ENCODE peak calls at places on chromosomes 12 and 14, in six cellular contexts. One of them, this sample, is unnamed.
A peak's percentile ranks its signal among the peaks of the same experiment; 100 is the strongest.

GRCh38 chr12:44000309-44000952 is 164.6 kb downstream of the TMEM117 start:
- DNase-seq in NB4: peak; percentile 64
- DNase-seq in HCT116: peak; percentile 60
- DNase-seq in sigmoid colon: no peak
- DNase-seq in right lobe of liver: peak; percentile 48
- DNase-seq in stomach: no peak
- DNase-seq in this sample: peak; percentile 31

GRCh38 chr14:101980700-101981099 is 16.3 kb downstream of the DYNC1H1 start:
- DNase-seq in NB4: peak; percentile 40
- DNase-seq in HCT116: peak; percentile 73
- DNase-seq in sigmoid colon: peak; percentile 94
- DNase-seq in right lobe of liver: no peak
- DNase-seq in stomach: peak; percentile 73
- DNase-seq in this sample: peak; percentile 74

GRCh38 chr14:105885561-105886320 is 359.4 kb downstream of the TMEM121 start:
- DNase-seq in NB4: no peak
- DNase-seq in HCT116: no peak
- DNase-seq in sigmoid colon: peak; percentile 43
- DNase-seq in right lobe of liver: peak; percentile 39
- DNase-seq in stomach: peak; percentile 16
- DNase-seq in this sample: no peak

GRCh38 chr14:43247877-43248276 is 1259.2 kb downstream of the FSCB start:
- DNase-seq in NB4: no peak
- DNase-seq in HCT116: no peak
- DNase-seq in sigmoid colon: no peak
- DNase-seq in right lobe of liver: no peak
- DNase-seq in stomach: no peak
- DNase-seq in this sample: no peak

GRCh38 chr12:120940799-120941198 is 36.6 kb upstream of the SPPL3 start:
- DNase-seq in NB4: peak; percentile 73
- DNase-seq in HCT116: no peak
- DNase-seq in sigmoid colon: no peak
- DNase-seq in right lobe of liver: no peak
- DNase-seq in stomach: no peak
- DNase-seq in this sample: no peak

GRCh38 chr12:65720739-65721138 is 103.5 kb upstream of the HMGA2 start:
- DNase-seq in NB4: no peak
- DNase-seq in HCT116: no peak
- DNase-seq in sigmoid colon: no peak
- DNase-seq in right lobe of liver: no peak
- DNase-seq in stomach: no peak
- DNase-seq in this sample: no peak

GRCh38 chr14:93891756-93892504 is 35.2 kb upstream of the FAM181A start:
- DNase-seq in NB4: no peak
- DNase-seq in HCT116: no peak
- DNase-seq in sigmoid colon: no peak
- DNase-seq in right lobe of liver: no peak
- DNase-seq in stomach: no peak
- DNase-seq in this sample: no peak

GRCh38 chr14:53167602-53168328 is 14.6 kb upstream of the DDHD1 start:
- DNase-seq in NB4: no peak
- DNase-seq in HCT116: no peak
- DNase-seq in sigmoid colon: no peak
- DNase-seq in right lobe of liver: no peak
- DNase-seq in stomach: no peak
- DNase-seq in this sample: no peak

GRCh38 chr12:41485203-41485602 is 297.1 kb downstream of the PDZRN4 start:
- DNase-seq in NB4: no peak
- DNase-seq in HCT116: no peak
- DNase-seq in sigmoid colon: no peak
- DNase-seq in right lobe of liver: no peak
- DNase-seq in stomach: no peak
- DNase-seq in this sample: no peak

GRCh38 chr12:52687527-52688385 is 7.5 kb upstream of the KRT1 start:
- DNase-seq in NB4: no peak
- DNase-seq in HCT116: peak; percentile 12
- DNase-seq in sigmoid colon: no peak
- DNase-seq in right lobe of liver: no peak
- DNase-seq in stomach: no peak
- DNase-seq in this sample: no peak

GRCh38 chr12:121287267-121287954 is 9.1 kb downstream of the CAMKK2 start:
- DNase-seq in NB4: peak; percentile 35
- DNase-seq in HCT116: no peak
- DNase-seq in sigmoid colon: no peak
- DNase-seq in right lobe of liver: no peak
- DNase-seq in stomach: no peak
- DNase-seq in this sample: no peak

GRCh38 chr12:58148405-58148804 is 207.0 kb downstream of the ATP23 start:
- DNase-seq in NB4: peak; percentile 18
- DNase-seq in HCT116: peak; percentile 6
- DNase-seq in sigmoid colon: no peak
- DNase-seq in right lobe of liver: no peak
- DNase-seq in stomach: no peak
- DNase-seq in this sample: no peak

GRCh38 chr12:75704664-75705063 is 193.3 kb upstream of the KRR1 start:
- DNase-seq in NB4: no peak
- DNase-seq in HCT116: peak; percentile 85
- DNase-seq in sigmoid colon: no peak
- DNase-seq in right lobe of liver: no peak
- DNase-seq in stomach: no peak
- DNase-seq in this sample: no peak

GRCh38 chr14:78933948-78934524 is 763.9 kb downstream of the NRXN3 start:
- DNase-seq in NB4: peak; percentile 31
- DNase-seq in HCT116: no peak
- DNase-seq in sigmoid colon: no peak
- DNase-seq in right lobe of liver: no peak
- DNase-seq in stomach: no peak
- DNase-seq in this sample: no peak

GRCh38 chr14:101495284-101495683 is 66.0 kb upstream of the DIO3 start:
- DNase-seq in NB4: no peak
- DNase-seq in HCT116: no peak
- DNase-seq in sigmoid colon: peak; percentile 36
- DNase-seq in right lobe of liver: peak; percentile 20
- DNase-seq in stomach: peak; percentile 17
- DNase-seq in this sample: no peak

GRCh38 chr12:18375131-18375530 is 113.8 kb downstream of the PIK3C2G start:
- DNase-seq in NB4: no peak
- DNase-seq in HCT116: no peak
- DNase-seq in sigmoid colon: no peak
- DNase-seq in right lobe of liver: no peak
- DNase-seq in stomach: no peak
- DNase-seq in this sample: no peak

GRCh38 chr12:84727964-84728363 is 184.6 kb downstream of the SLC6A15 start:
- DNase-seq in NB4: peak; percentile 18
- DNase-seq in HCT116: no peak
- DNase-seq in sigmoid colon: no peak
- DNase-seq in right lobe of liver: no peak
- DNase-seq in stomach: no peak
- DNase-seq in this sample: no peak

GRCh38 chr12:43312991-43313505 is 239.0 kb downstream of the ADAMTS20 start:
- DNase-seq in NB4: peak; percentile 47
- DNase-seq in HCT116: no peak
- DNase-seq in sigmoid colon: no peak
- DNase-seq in right lobe of liver: no peak
- DNase-seq in stomach: no peak
- DNase-seq in this sample: no peak

GRCh38 chr12:131941116-131941986 is 8.4 kb upstream of the EP400 start:
- DNase-seq in NB4: no peak
- DNase-seq in HCT116: no peak
- DNase-seq in sigmoid colon: peak; percentile 60
- DNase-seq in right lobe of liver: no peak
- DNase-seq in stomach: peak; percentile 8
- DNase-seq in this sample: peak; percentile 18

GRCh38 chr14:76772300-76773187 is 11.3 kb downstream of the VASH1 start:
- DNase-seq in NB4: peak; percentile 79
- DNase-seq in HCT116: no peak
- DNase-seq in sigmoid colon: peak; percentile 66
- DNase-seq in right lobe of liver: no peak
- DNase-seq in stomach: no peak
- DNase-seq in this sample: peak; percentile 63

GRCh38 chr12:101963703-101964102 is 86.3 kb downstream of the DRAM1 start:
- DNase-seq in NB4: no peak
- DNase-seq in HCT116: no peak
- DNase-seq in sigmoid colon: no peak
- DNase-seq in right lobe of liver: peak; percentile 50
- DNase-seq in stomach: peak; percentile 42
- DNase-seq in this sample: no peak

GRCh38 chr12:54394281-54394719 is 9.8 kb upstream of the ZNF385A start:
- DNase-seq in NB4: peak; percentile 83
- DNase-seq in HCT116: peak; percentile 45
- DNase-seq in sigmoid colon: no peak
- DNase-seq in right lobe of liver: no peak
- DNase-seq in stomach: peak; percentile 56
- DNase-seq in this sample: peak; percentile 63

GRCh38 chr12:52435659-52435999 is 1.5 kb upstream of the KRT75 start:
- DNase-seq in NB4: no peak
- DNase-seq in HCT116: no peak
- DNase-seq in sigmoid colon: no peak
- DNase-seq in right lobe of liver: no peak
- DNase-seq in stomach: no peak
- DNase-seq in this sample: no peak

GRCh38 chr12:52243774-52244614 is 11.0 kb downstream of the KRT7 start:
- DNase-seq in NB4: peak; percentile 95
- DNase-seq in HCT116: no peak
- DNase-seq in sigmoid colon: peak; percentile 92
- DNase-seq in right lobe of liver: no peak
- DNase-seq in stomach: peak; percentile 85
- DNase-seq in this sample: peak; percentile 95

GRCh38 chr12:7144414-7145120 is 14.4 kb downstream of the CLSTN3 start:
- DNase-seq in NB4: peak; percentile 53
- DNase-seq in HCT116: peak; percentile 18
- DNase-seq in sigmoid colon: peak; percentile 50
- DNase-seq in right lobe of liver: peak; percentile 39
- DNase-seq in stomach: no peak
- DNase-seq in this sample: no peak

GRCh38 chr12:98515368-98516183 is at the start of gene TMPO:
- DNase-seq in NB4: peak; percentile 98
- DNase-seq in HCT116: peak; percentile 82
- DNase-seq in sigmoid colon: peak; percentile 94
- DNase-seq in right lobe of liver: peak; percentile 94
- DNase-seq in stomach: peak; percentile 94
- DNase-seq in this sample: peak; percentile 89
- TF ChIP-seq POLR2A in NB4: peak; percentile 95
- TF ChIP-seq POLR2A in HCT116: peak; percentile 93
- TF ChIP-seq POLR2A in sigmoid colon: peak; percentile 92
- TF ChIP-seq POLR2A in right lobe of liver: peak; percentile 93
- TF ChIP-seq POLR2A in stomach: no peak
- TF ChIP-seq POLR2A in this sample: peak; percentile 46

GRCh38 chr14:68622856-68623255 is 170.0 kb downstream of the ZFP36L1 start:
- DNase-seq in NB4: no peak
- DNase-seq in HCT116: no peak
- DNase-seq in sigmoid colon: no peak
- DNase-seq in right lobe of liver: no peak
- DNase-seq in stomach: no peak
- DNase-seq in this sample: no peak
- TF ChIP-seq CTCF in NB4: no peak
- TF ChIP-seq CTCF in HCT116: no peak
- TF ChIP-seq CTCF in sigmoid colon: no peak
- TF ChIP-seq CTCF in right lobe of liver: no peak
- TF ChIP-seq CTCF in stomach: no peak
- TF ChIP-seq CTCF in this sample: no peak

DNA sequence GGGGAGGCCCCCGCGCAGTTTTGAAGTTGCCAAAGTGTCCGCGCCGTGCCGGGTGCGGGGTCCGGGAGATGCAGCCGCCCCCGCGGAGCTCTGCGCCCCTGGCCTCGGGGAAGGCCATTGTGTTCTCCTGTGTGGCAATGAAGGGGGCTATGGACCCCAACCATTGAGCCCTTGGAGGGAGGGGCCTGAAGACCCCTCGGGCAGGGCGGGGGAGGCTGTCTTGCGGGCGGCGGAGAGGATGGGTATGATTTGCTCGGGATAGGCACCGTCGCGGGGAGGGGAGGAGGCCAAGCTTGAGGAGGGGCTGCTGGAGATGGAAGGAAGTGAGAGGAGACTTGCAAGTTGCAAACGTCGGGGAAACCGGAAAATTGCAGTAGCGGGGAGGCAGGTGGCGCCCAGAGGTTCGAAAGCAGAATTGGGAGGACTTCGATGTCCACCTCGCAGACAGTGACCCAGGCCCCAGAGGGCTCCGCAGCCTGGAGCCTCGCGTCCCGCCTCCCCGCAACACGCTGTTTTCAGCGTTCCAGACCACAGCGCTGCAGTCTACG is 25.4 kb downstream of the BCL11B start:
- DNase-seq in NB4: no peak
- DNase-seq in HCT116: no peak
- DNase-seq in sigmoid colon: no peak
- DNase-seq in right lobe of liver: no peak
- DNase-seq in stomach: no peak
- DNase-seq in this sample: no peak
- TF ChIP-seq POLR2A in NB4: no peak
- TF ChIP-seq POLR2A in HCT116: no peak
- TF ChIP-seq POLR2A in sigmoid colon: no peak
- TF ChIP-seq POLR2A in right lobe of liver: no peak
- TF ChIP-seq POLR2A in stomach: no peak
- TF ChIP-seq POLR2A in this sample: no peak

DNA sequence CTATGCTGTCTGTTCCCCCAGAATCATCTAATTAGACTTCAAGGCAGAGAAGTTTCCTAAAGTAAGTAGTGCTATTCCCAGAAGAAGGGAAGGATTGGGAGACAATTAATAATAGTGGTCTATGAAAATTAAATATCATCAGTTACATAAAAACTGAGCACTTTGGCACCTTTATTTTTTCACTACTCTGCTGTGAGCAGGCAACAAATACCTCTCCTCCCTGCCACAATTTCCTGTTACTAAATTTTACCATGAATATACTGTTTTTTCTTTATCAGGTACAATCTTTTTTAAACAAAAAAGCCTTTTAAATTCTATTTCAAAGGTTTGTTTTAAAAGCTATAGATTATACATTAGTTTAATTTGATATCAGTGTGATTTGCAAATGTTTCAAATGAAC is 29.4 kb upstream of the KRAS start:
- DNase-seq in NB4: no peak
- DNase-seq in HCT116: no peak
- DNase-seq in sigmoid colon: no peak
- DNase-seq in right lobe of liver: no peak
- DNase-seq in stomach: no peak
- DNase-seq in this sample: no peak
- TF ChIP-seq CTCF in NB4: no peak
- TF ChIP-seq CTCF in HCT116: no peak
- TF ChIP-seq CTCF in sigmoid colon: no peak
- TF ChIP-seq CTCF in right lobe of liver: no peak
- TF ChIP-seq CTCF in stomach: no peak
- TF ChIP-seq CTCF in this sample: no peak

DNA sequence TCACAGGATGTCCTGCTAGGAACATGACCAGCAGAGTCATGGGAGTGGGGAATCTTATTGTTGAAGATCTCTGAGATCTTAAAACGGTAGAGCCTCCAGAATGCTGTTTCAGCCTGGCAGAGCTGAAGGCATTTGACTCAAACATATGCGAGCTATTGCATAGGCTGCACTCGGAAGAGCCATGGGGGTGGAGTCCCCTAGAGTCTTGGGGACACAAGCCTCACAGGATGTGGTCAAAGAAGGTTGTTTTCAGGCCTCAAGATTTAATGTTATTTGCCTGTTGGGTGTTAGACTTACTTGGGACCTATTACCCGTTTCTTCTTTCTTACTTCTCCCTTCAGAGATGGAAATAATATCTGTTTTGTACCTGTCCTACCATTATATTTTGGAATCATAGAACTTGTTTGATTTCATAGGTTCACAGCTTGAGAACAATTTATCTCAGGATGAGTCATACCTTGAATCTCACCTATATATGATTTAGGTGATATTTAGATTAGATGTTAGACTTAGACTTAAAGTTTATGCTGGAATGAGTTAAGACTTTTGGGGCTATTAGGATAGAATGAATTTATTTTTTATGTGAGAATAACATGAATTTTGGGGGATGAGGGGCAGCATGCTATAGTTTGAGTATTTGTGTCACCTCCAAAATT is 172.2 kb upstream of the ATP2B1 start:
- DNase-seq in NB4: peak; percentile 81
- DNase-seq in HCT116: no peak
- DNase-seq in sigmoid colon: no peak
- DNase-seq in right lobe of liver: no peak
- DNase-seq in stomach: no peak
- DNase-seq in this sample: no peak
- TF ChIP-seq POLR2A in NB4: no peak
- TF ChIP-seq POLR2A in HCT116: no peak
- TF ChIP-seq POLR2A in sigmoid colon: no peak
- TF ChIP-seq POLR2A in right lobe of liver: no peak
- TF ChIP-seq POLR2A in stomach: no peak
- TF ChIP-seq POLR2A in this sample: no peak

This sample was measured in adrenal gland.